ENCODE peak calls at places on chromosomes 4 and X, in nine cellular contexts. One of them, this sample, is unnamed.

GRCh38 chrX:136608295-136608933 is 39.5 kb upstream of the CD40LG start:
- DNase-seq in activated CD4-positive, alpha-beta T cell treated with anti-CD3 and anti-CD28 coated beads, Interleukin-2, amount 10 ng/mL, durations not matched to agents 24 days and 14 days: peak
- DNase-seq in trophoblast cell: no peak
- DNase-seq in fibroblast of mammary gland: peak
- DNase-seq in BJ: no peak
- DNase-seq in stimulated activated CD8-positive, alpha-beta memory T cell treated with anti-CD3 and anti-CD28 coated beads, Interleukin-4, amount 100 ng/mL, for 48 hours: peak
- DNase-seq in activated gamma-delta T cell: no peak
- DNase-seq in NCI-H510A treated with DMSO at 0.1 percent for 48 hours: no peak
- DNase-seq in hypothalamus: no peak
- DNase-seq in this sample: peak

GRCh38 chr4:113088050-113088449 is 38.6 kb downstream of the ANK2 start:
- DNase-seq in activated CD4-positive, alpha-beta T cell treated with anti-CD3 and anti-CD28 coated beads, Interleukin-2, amount 10 ng/mL, durations not matched to agents 24 days and 14 days: no peak
- DNase-seq in trophoblast cell: no peak
- DNase-seq in fibroblast of mammary gland: no peak
- DNase-seq in BJ: no peak
- DNase-seq in stimulated activated CD8-positive, alpha-beta memory T cell treated with anti-CD3 and anti-CD28 coated beads, Interleukin-4, amount 100 ng/mL, for 48 hours: no peak
- DNase-seq in activated gamma-delta T cell: no peak
- DNase-seq in NCI-H510A treated with DMSO at 0.1 percent for 48 hours: no peak
- DNase-seq in hypothalamus: no peak
- DNase-seq in this sample: no peak

GRCh38 chrX:40644175-40644574 is 3.2 kb downstream of the CXorf38 start:
- DNase-seq in activated CD4-positive, alpha-beta T cell treated with anti-CD3 and anti-CD28 coated beads, Interleukin-2, amount 10 ng/mL, durations not matched to agents 24 days and 14 days: no peak
- DNase-seq in trophoblast cell: peak
- DNase-seq in fibroblast of mammary gland: peak
- DNase-seq in BJ: no peak
- DNase-seq in stimulated activated CD8-positive, alpha-beta memory T cell treated with anti-CD3 and anti-CD28 coated beads, Interleukin-4, amount 100 ng/mL, for 48 hours: no peak
- DNase-seq in activated gamma-delta T cell: no peak
- DNase-seq in NCI-H510A treated with DMSO at 0.1 percent for 48 hours: no peak
- DNase-seq in hypothalamus: no peak
- DNase-seq in this sample: no peak

GRCh38 chr4:73375328-73375741 is 28.8 kb upstream of the ALB start:
- DNase-seq in activated CD4-positive, alpha-beta T cell treated with anti-CD3 and anti-CD28 coated beads, Interleukin-2, amount 10 ng/mL, durations not matched to agents 24 days and 14 days: no peak
- DNase-seq in trophoblast cell: no peak
- DNase-seq in fibroblast of mammary gland: no peak
- DNase-seq in BJ: no peak
- DNase-seq in stimulated activated CD8-positive, alpha-beta memory T cell treated with anti-CD3 and anti-CD28 coated beads, Interleukin-4, amount 100 ng/mL, for 48 hours: no peak
- DNase-seq in activated gamma-delta T cell: no peak
- DNase-seq in NCI-H510A treated with DMSO at 0.1 percent for 48 hours: no peak
- DNase-seq in hypothalamus: no peak
- DNase-seq in this sample: no peak

GRCh38 chr4:151862766-151863165 is 102.0 kb upstream of the GATB start:
- DNase-seq in activated CD4-positive, alpha-beta T cell treated with anti-CD3 and anti-CD28 coated beads, Interleukin-2, amount 10 ng/mL, durations not matched to agents 24 days and 14 days: no peak
- DNase-seq in trophoblast cell: peak
- DNase-seq in fibroblast of mammary gland: peak
- DNase-seq in BJ: no peak
- DNase-seq in stimulated activated CD8-positive, alpha-beta memory T cell treated with anti-CD3 and anti-CD28 coated beads, Interleukin-4, amount 100 ng/mL, for 48 hours: no peak
- DNase-seq in activated gamma-delta T cell: no peak
- DNase-seq in NCI-H510A treated with DMSO at 0.1 percent for 48 hours: no peak
- DNase-seq in hypothalamus: no peak
- DNase-seq in this sample: no peak

GRCh38 chr4:7559741-7560376 is 125.1 kb upstream of the PSAPL1 start:
- DNase-seq in activated CD4-positive, alpha-beta T cell treated with anti-CD3 and anti-CD28 coated beads, Interleukin-2, amount 10 ng/mL, durations not matched to agents 24 days and 14 days: no peak
- DNase-seq in trophoblast cell: no peak
- DNase-seq in fibroblast of mammary gland: no peak
- DNase-seq in BJ: no peak
- DNase-seq in stimulated activated CD8-positive, alpha-beta memory T cell treated with anti-CD3 and anti-CD28 coated beads, Interleukin-4, amount 100 ng/mL, for 48 hours: no peak
- DNase-seq in activated gamma-delta T cell: no peak
- DNase-seq in NCI-H510A treated with DMSO at 0.1 percent for 48 hours: peak
- DNase-seq in hypothalamus: no peak
- DNase-seq in this sample: no peak

GRCh38 chrX:133151320-133151719 is 54.4 kb upstream of the USP26 start:
- DNase-seq in activated CD4-positive, alpha-beta T cell treated with anti-CD3 and anti-CD28 coated beads, Interleukin-2, amount 10 ng/mL, durations not matched to agents 24 days and 14 days: no peak
- DNase-seq in trophoblast cell: peak
- DNase-seq in fibroblast of mammary gland: no peak
- DNase-seq in BJ: no peak
- DNase-seq in stimulated activated CD8-positive, alpha-beta memory T cell treated with anti-CD3 and anti-CD28 coated beads, Interleukin-4, amount 100 ng/mL, for 48 hours: no peak
- DNase-seq in activated gamma-delta T cell: no peak
- DNase-seq in NCI-H510A treated with DMSO at 0.1 percent for 48 hours: no peak
- DNase-seq in hypothalamus: no peak
- DNase-seq in this sample: no peak

GRCh38 chrX:11421816-11422528 is 128.8 kb downstream of the AMELX start:
- DNase-seq in activated CD4-positive, alpha-beta T cell treated with anti-CD3 and anti-CD28 coated beads, Interleukin-2, amount 10 ng/mL, durations not matched to agents 24 days and 14 days: no peak
- DNase-seq in trophoblast cell: no peak
- DNase-seq in fibroblast of mammary gland: no peak
- DNase-seq in BJ: no peak
- DNase-seq in stimulated activated CD8-positive, alpha-beta memory T cell treated with anti-CD3 and anti-CD28 coated beads, Interleukin-4, amount 100 ng/mL, for 48 hours: no peak
- DNase-seq in activated gamma-delta T cell: no peak
- DNase-seq in NCI-H510A treated with DMSO at 0.1 percent for 48 hours: no peak
- DNase-seq in hypothalamus: no peak
- DNase-seq in this sample: no peak

GRCh38 chrX:2782171-2782570 is 30.3 kb downstream of the XG start:
- DNase-seq in activated CD4-positive, alpha-beta T cell treated with anti-CD3 and anti-CD28 coated beads, Interleukin-2, amount 10 ng/mL, durations not matched to agents 24 days and 14 days: no peak
- DNase-seq in trophoblast cell: no peak
- DNase-seq in fibroblast of mammary gland: no peak
- DNase-seq in BJ: no peak
- DNase-seq in stimulated activated CD8-positive, alpha-beta memory T cell treated with anti-CD3 and anti-CD28 coated beads, Interleukin-4, amount 100 ng/mL, for 48 hours: no peak
- DNase-seq in activated gamma-delta T cell: no peak
- DNase-seq in NCI-H510A treated with DMSO at 0.1 percent for 48 hours: no peak
- DNase-seq in hypothalamus: no peak
- DNase-seq in this sample: no peak

GRCh38 chr4:66178901-66179300 is 508.6 kb upstream of the EPHA5 start:
- DNase-seq in activated CD4-positive, alpha-beta T cell treated with anti-CD3 and anti-CD28 coated beads, Interleukin-2, amount 10 ng/mL, durations not matched to agents 24 days and 14 days: no peak
- DNase-seq in trophoblast cell: no peak
- DNase-seq in fibroblast of mammary gland: peak
- DNase-seq in BJ: peak
- DNase-seq in stimulated activated CD8-positive, alpha-beta memory T cell treated with anti-CD3 and anti-CD28 coated beads, Interleukin-4, amount 100 ng/mL, for 48 hours: no peak
- DNase-seq in activated gamma-delta T cell: no peak
- DNase-seq in NCI-H510A treated with DMSO at 0.1 percent for 48 hours: no peak
- DNase-seq in hypothalamus: no peak
- DNase-seq in this sample: no peak